ENCODE peak calls at places on chromosomes 3 and 15, in six cellular contexts. T is bronchial epithelial cell, V is NB4, M is natural killer cell, J is brain microvascular endothelial cell, O is dorsolateral prefrontal cortex. X is an unnamed sample.

GRCh38 chr15:98231696-98232440 is 271.4 kb downstream of the ARRDC4 start:
- DNase-seq in V (no peak), T (peak; percentile 46), J (peak; percentile 1), M (no peak), O (no peak), X (peak; percentile 71)

GRCh38 chr15:99343836-99344551 is 92.7 kb downstream of the LRRC28 start:
- DNase-seq in J (no peak), O (no peak), M (no peak), T (no peak), V (peak; percentile 42), X (no peak)

GRCh38 chr3:159082514-159082913 is 280.7 kb downstream of the MFSD1 start:
- DNase-seq in M (no peak), T (no peak), V (no peak), O (no peak), J (peak; percentile 77), X (peak; percentile 75)

GRCh38 chr3:31532587-31533168 is at the start of gene STT3B:
- DNase-seq in J (peak; percentile 60), M (no peak), T (peak; percentile 64), V (peak; percentile 90), O (peak; percentile 69), X (peak; percentile 88)

GRCh38 chr3:44355634-44356033 is 17.1 kb downstream of the TCAIM start:
- DNase-seq in J (peak; percentile 79), M (no peak), T (peak; percentile 71), O (no peak), V (peak; percentile 80), X (peak; percentile 63)

GRCh38 chr15:68428431-68428940 is 3.5 kb downstream of the ITGA11 start:
- DNase-seq in O (no peak), V (no peak), T (no peak), M (no peak), J (no peak), X (no peak)

GRCh38 chr3:184727357-184728060 is 15.6 kb upstream of the MAGEF1 start:
- DNase-seq in O (no peak), V (peak; percentile 85), T (peak; percentile 88), J (peak; percentile 29), M (no peak), X (peak; percentile 82)

GRCh38 chr3:45425237-45425933 is 37.0 kb downstream of the LARS2 start:
- DNase-seq in T (no peak), M (no peak), V (no peak), J (no peak), O (no peak), X (no peak)

GRCh38 chr3:148604270-148605085 is 93.2 kb upstream of the AGTR1 start:
- DNase-seq in J (peak; percentile 30), M (no peak), V (no peak), O (no peak), T (no peak), X (no peak)

GRCh38 chr15:56369234-56369633 is 4.0 kb downstream of the TEX9 start:
- DNase-seq in J (no peak), M (no peak), T (peak; percentile 40), O (no peak), V (no peak), X (peak; percentile 20)

GRCh38 chr3:36894924-36895323 is 49.9 kb downstream of the TRANK1 start:
- DNase-seq in T (no peak), V (peak; percentile 25), J (no peak), O (no peak), M (no peak), X (no peak)

GRCh38 chr3:118818386-118818785 is 216.3 kb downstream of the IGSF11 start:
- DNase-seq in V (no peak), T (peak; percentile 38), J (no peak), M (no peak), O (no peak), X (no peak)

GRCh38 chr3:11835028-11835639 is 11.6 kb downstream of the TAMM41 start:
- DNase-seq in M (no peak), J (no peak), T (peak; percentile 37), V (peak; percentile 29), O (no peak), X (no peak)

GRCh38 chr3:32934150-32934742 is 17.2 kb upstream of the CCR4 start:
- DNase-seq in M (no peak), V (peak; percentile 51), T (peak; percentile 19), O (no peak), J (no peak), X (no peak)

GRCh38 chr3:13636874-13637273 is 87.9 kb downstream of the FBLN2 start:
- DNase-seq in O (no peak), J (no peak), V (no peak), M (no peak), T (no peak), X (no peak)

GRCh38 chr3:18758047-18758704 is 333.0 kb upstream of the SATB1 start:
- DNase-seq in J (no peak), T (peak; percentile 98), O (no peak), V (peak; percentile 80), M (no peak), X (peak; percentile 92)

GRCh38 chr3:12489832-12490231 is 5.6 kb downstream of the TSEN2 start:
- DNase-seq in J (no peak), M (no peak), V (no peak), O (no peak), T (no peak), X (no peak)

GRCh38 chr3:190205739-190206138 is 85.0 kb upstream of the P3H2 start:
- DNase-seq in T (peak; percentile 96), O (no peak), V (peak; percentile 11), J (peak; percentile 74), M (no peak), X (peak; percentile 85)

GRCh38 chr15:69119692-69120395 is 40.6 kb upstream of the GLCE start:
- DNase-seq in M (no peak), T (no peak), J (no peak), V (no peak), O (no peak), X (no peak)

GRCh38 chr3:63934041-63934440 is 21.9 kb upstream of the SCAANT1 start:
- DNase-seq in O (peak; percentile 48), V (no peak), T (no peak), J (no peak), M (no peak), X (no peak)

GRCh38 chr3:63932509-63933212 is 20.5 kb upstream of the SCAANT1 start:
- DNase-seq in O (no peak), V (no peak), J (no peak), T (no peak), M (no peak), X (no peak)

GRCh38 chr3:63933459-63933858 is 21.3 kb upstream of the SCAANT1 start:
- DNase-seq in O (no peak), V (peak; percentile 67), J (no peak), T (no peak), M (no peak), X (no peak)

GRCh38 chr3:63934484-63934883 is 22.3 kb upstream of the SCAANT1 start:
- DNase-seq in O (no peak), J (no peak), V (peak; percentile 83), M (no peak), T (no peak), X (no peak)

DNA sequence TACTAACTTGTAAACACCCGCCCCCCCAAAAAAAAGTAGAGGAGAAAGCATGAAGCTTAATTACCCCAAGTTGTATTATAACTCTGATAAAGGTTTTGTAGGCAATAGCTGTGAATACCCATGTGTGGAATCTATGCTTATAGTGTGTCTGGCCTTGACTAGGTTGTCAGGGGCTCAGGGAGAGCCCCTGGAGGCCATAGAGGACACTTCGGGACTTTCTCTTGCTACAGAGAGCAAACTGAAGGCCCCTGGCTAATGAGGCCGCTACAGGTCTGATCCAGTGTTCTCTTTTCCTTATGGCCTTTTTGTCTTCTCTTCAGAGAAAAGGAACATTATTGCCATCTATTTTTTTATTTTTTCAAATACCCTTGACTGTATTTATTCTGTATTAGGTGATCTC is 19.1 kb upstream of the SCAANT1 start:
- DNase-seq in O (no peak), M (no peak), V (no peak), T (no peak), J (no peak), X (no peak)
- TF ChIP-seq CTCF in O (no peak), M (no peak), V (no peak), T (no peak), J (peak; percentile 11), X (no peak)

DNA sequence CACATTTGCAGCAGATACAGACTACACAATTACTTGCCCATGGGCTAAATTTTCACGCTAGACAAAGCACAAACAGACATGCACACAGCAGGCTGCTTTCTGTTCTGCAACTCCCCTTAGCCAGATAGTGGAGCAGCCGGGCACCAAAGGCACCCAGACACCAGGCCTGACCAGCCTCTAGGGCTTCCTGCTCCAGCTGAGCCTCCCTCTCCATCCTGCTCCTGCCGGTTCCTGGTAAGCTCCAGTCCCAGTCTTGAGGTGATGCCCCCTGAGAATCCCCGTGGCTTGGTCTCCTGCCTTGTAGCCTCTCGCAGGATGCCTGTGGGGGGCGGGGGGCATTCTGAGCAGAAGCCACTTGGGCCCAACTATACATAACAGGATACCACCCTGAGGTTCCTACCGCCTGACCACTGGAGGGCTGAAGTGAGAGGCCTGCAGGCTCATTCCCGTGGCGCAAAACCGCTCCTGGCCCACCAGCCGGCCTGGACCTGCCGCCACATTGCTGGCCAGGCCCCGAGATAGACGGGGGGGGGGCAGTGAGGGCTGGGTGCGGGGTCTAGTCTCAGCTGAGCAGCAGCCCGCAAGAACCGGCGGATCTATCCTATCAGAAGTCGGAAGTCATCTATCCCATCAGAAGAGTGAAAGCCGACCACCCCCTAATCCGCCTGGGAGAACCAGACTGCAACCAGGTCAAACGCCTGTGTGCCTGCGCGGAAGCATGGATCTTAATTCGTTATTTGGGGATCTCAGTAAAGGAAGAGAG is 3.9 kb downstream of the FOXL2 start:
- DNase-seq in M (no peak), V (no peak), J (no peak), T (no peak), O (no peak), X (no peak)
- TF ChIP-seq CTCF in M (no peak), V (no peak), J (peak; percentile 11), T (no peak), O (no peak), X (no peak)

GRCh38 chr3:117439812-117440211 is 730.2 kb downstream of the TUSC7 start:
- DNase-seq in V (peak; percentile 25), J (peak; percentile 4), T (peak; percentile 46), O (no peak), M (no peak), X (no peak)
- TF ChIP-seq CTCF in V (no peak), J (peak; percentile 53), T (peak; percentile 19), O (no peak), M (no peak), X (no peak)

GRCh38 chr3:88221726-88222125 is 72.0 kb downstream of the C3orf38 start:
- DNase-seq in V (no peak), T (no peak), M (no peak), O (no peak), J (no peak), X (no peak)

GRCh38 chr3:88222343-88222742 is 72.6 kb downstream of the C3orf38 start:
- DNase-seq in J (no peak), M (no peak), O (no peak), V (no peak), T (no peak), X (no peak)

GRCh38 chr3:88220126-88220525 is 70.4 kb downstream of the C3orf38 start:
- DNase-seq in J (no peak), T (no peak), M (no peak), V (no peak), O (no peak), X (no peak)

DNA sequence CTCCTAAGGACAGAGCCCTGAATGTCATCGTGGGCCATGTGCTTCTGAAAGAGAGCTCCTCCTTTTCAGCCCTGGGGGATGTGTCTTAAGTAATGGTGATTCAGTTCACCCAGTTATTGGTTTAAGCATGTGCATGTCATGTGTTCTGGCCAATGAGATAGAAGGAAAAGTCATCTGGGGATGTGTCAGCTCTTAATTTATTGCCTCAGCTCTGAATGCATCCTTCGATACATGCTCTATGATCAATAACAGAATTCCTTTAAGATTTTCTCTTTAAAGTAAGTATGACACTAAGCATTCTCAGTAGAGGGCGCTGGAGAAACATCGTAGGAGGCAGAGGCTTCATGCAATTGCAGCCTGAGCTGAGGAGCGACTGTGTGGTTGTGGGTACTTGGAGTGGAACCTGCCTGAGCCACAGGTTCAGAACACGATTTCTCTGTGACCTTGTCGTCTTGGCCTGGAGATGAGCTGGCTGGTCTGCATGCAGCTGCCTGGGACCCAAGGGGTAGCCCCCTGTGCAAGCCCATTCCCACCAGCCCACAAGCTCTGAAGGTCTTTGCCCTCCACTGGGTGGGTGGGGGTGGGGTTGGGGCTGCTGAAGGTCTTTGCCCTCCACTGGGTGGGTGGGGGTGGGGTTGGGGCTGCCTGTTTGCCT is 69.5 kb downstream of the C3orf38 start:
- DNase-seq in V (peak; percentile 66), O (no peak), M (no peak), T (peak; percentile 53), J (peak; percentile 64), X (peak; percentile 48)
- TF ChIP-seq CTCF in V (peak; percentile 55), O (no peak), M (no peak), T (peak; percentile 67), J (peak; percentile 79), X (peak; percentile 62)